ENCODE peak calls at places on chromosome 3, in nine cellular contexts. Z is dorsolateral prefrontal cortex, Q is neural crest cell, U is AG09319, K is osteocyte, H is AG09309, B is WTC11, Y is NB4, N is glutamatergic neuron. V is an unnamed sample.

GRCh38 chr3:139374099-139374498 is 15.3 kb downstream of the COPB2 start:
- DNase-seq in Z (no peak), Q (no peak), U (no peak), K (no peak), H (no peak), B (no peak), Y (no peak), N (no peak), V (no peak)

GRCh38 chr3:4985330-4986174 is 6.3 kb downstream of the BHLHE40 start:
- DNase-seq in Z (no peak), Q (no peak), U (no peak), K (no peak), H (no peak), B (no peak), Y (peak; percentile 38), N (no peak), V (no peak)

GRCh38 chr3:33438871-33439270 is 1.3 kb downstream of the UBP1 start:
- DNase-seq in Z (no peak), Q (no peak), U (no peak), K (no peak), H (no peak), B (no peak), Y (peak; percentile 29), N (no peak), V (no peak)

GRCh38 chr3:136789976-136790375 is 28.9 kb upstream of the SLC35G2 start:
- DNase-seq in Z (no peak), Q (no peak), U (no peak), K (no peak), H (no peak), B (no peak), Y (no peak), N (no peak), V (no peak)

GRCh38 chr3:65493938-65494337 is 544.8 kb downstream of the MAGI1 start:
- DNase-seq in Z (no peak), Q (no peak), U (no peak), K (no peak), H (no peak), B (no peak), Y (no peak), N (no peak), V (no peak)

GRCh38 chr3:53261712-53262111 is 5.9 kb upstream of the TKT start:
- DNase-seq in Z (no peak), Q (no peak), U (no peak), K (no peak), H (no peak), B (no peak), Y (no peak), N (peak; percentile 13), V (no peak)

GRCh38 chr3:148711981-148712666 is 14.4 kb downstream of the AGTR1 start:
- DNase-seq in Z (no peak), Q (no peak), U (no peak), K (no peak), H (no peak), B (no peak), Y (no peak), N (no peak), V (no peak)

GRCh38 chr3:66378256-66378655 is 122.6 kb downstream of the LRIG1 start:
- DNase-seq in Z (no peak), Q (peak; percentile 45), U (no peak), K (no peak), H (no peak), B (peak; percentile 67), Y (peak; percentile 7), N (peak; percentile 59), V (no peak)

GRCh38 chr3:153752405-153753027 is 368.7 kb upstream of the ARHGEF26 start:
- DNase-seq in Z (no peak), Q (no peak), U (no peak), K (no peak), H (no peak), B (no peak), Y (no peak), N (no peak), V (no peak)

GRCh38 chr3:180684807-180685206 is 5.5 kb upstream of the CCDC39 start:
- DNase-seq in Z (peak; percentile 40), Q (no peak), U (no peak), K (no peak), H (no peak), B (no peak), Y (no peak), N (no peak), V (no peak)

GRCh38 chr3:81995334-81995733 is 233.9 kb upstream of the GBE1 start:
- DNase-seq in Z (no peak), Q (no peak), U (no peak), K (no peak), H (no peak), B (no peak), Y (no peak), N (no peak), V (no peak)

GRCh38 chr3:8663177-8664061 is 18.8 kb upstream of the SSUH2 start:
- DNase-seq in Z (no peak), Q (peak; percentile 86), U (peak; percentile 20), K (no peak), H (peak; percentile 41), B (peak; percentile 95), Y (peak; percentile 62), N (peak; percentile 84), V (no peak)

GRCh38 chr3:101243285-101244211 is 76.8 kb downstream of the IMPG2 start:
- DNase-seq in Z (no peak), Q (no peak), U (peak; percentile 7), K (no peak), H (peak; percentile 42), B (no peak), Y (no peak), N (no peak), V (no peak)

GRCh38 chr3:151838574-151839312 is 24.8 kb downstream of the AADAC start:
- DNase-seq in Z (no peak), Q (peak; percentile 41), U (peak; percentile 69), K (no peak), H (peak; percentile 59), B (peak; percentile 22), Y (peak; percentile 82), N (peak; percentile 20), V (no peak)

GRCh38 chr3:122743581-122744120 is 50.0 kb downstream of the HSPBAP1 start:
- DNase-seq in Z (no peak), Q (no peak), U (no peak), K (no peak), H (no peak), B (no peak), Y (no peak), N (no peak), V (no peak)

GRCh38 chr3:94862703-94863102 is 799.8 kb downstream of the NSUN3 start:
- DNase-seq in Z (no peak), Q (peak; percentile 9), U (no peak), K (no peak), H (no peak), B (peak; percentile 19), Y (peak; percentile 48), N (peak; percentile 27), V (no peak)

GRCh38 chr3:103295974-103296570 is 861.3 kb downstream of the ZPLD1 start:
- DNase-seq in Z (no peak), Q (no peak), U (no peak), K (no peak), H (peak; percentile 0), B (no peak), Y (peak; percentile 31), N (no peak), V (no peak)

GRCh38 chr3:160796813-160797164 is 40.8 kb downstream of the PPM1L start:
- DNase-seq in Z (no peak), Q (no peak), U (no peak), K (no peak), H (no peak), B (no peak), Y (no peak), N (no peak), V (no peak)

GRCh38 chr3:55676643-55677042 is 189.5 kb upstream of the WNT5A start:
- DNase-seq in Z (no peak), Q (no peak), U (no peak), K (no peak), H (no peak), B (no peak), Y (no peak), N (no peak), V (no peak)
- TF ChIP-seq CTCF in Z (no peak), Q (no peak), U (no peak), K (no peak), H (no peak), B (no peak), Y (no peak), N (no peak), V (no peak)

DNA sequence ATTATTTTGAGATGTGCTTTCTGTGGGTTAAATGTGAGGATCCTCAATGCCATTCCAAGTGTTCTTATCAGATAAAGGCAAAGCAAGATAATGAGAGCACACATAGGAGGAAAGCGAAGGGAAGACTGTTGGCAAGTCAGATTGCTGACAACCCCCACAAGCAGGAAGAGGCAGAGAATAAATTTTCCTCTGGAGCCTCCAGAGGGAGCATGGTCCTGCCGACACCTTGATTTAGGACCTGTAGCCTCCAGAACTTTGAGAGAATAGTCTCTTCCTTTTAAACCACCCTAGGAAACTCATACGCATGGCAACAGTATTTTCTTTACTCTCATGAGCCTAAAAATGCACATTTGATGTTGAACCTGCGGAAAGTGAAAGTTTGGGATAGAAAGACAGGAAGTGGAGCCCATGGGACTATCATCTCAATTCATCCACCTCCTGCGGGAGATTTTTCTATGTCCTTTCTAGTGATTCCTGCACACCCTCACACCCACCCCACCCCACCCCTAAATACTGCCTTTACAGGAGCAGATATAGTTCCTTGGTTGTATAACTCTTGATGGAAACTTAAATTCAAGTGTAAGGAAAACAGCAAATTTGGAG is 116.7 kb upstream of the LPP start:
- DNase-seq in Z (no peak), Q (no peak), U (peak; percentile 29), K (no peak), H (no peak), B (no peak), Y (no peak), N (no peak), V (no peak)
- TF ChIP-seq CTCF in Z (no peak), Q (peak; percentile 58), U (peak; percentile 49), K (peak; percentile 59), H (peak; percentile 63), B (no peak), Y (no peak), N (no peak), V (peak; percentile 29)

DNA sequence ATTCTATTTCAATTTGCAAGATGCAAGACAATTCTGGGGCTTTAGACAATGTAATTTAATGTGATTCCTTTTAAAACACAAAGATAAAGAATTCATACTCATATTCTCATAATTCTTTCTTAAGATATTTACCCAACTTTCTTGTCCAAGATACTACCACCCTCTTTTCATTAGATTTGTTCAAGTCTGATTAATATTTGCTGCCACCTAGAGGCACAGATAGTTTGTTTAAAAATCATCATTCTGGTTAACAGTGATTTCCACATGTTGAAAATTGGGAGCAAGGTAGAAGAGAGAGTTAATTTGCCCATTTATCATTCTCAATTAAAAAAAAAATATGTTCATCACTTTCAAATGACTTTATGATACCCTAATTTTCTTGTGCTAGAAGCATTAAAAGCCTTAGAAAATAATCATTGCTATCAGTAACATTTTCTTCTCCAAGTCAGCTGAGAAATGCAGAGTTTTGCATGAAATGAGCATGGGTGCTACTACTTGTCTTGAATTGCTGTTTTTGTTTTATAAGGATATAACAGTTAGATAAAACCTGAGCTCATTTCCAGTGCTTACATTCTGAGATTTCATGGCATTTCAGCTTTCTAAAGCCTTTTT is 11.6 kb downstream of the TAMM41 start:
- DNase-seq in Z (no peak), Q (no peak), U (no peak), K (no peak), H (no peak), B (no peak), Y (peak; percentile 29), N (no peak), V (no peak)
- TF ChIP-seq CTCF in Z (peak; percentile 55), Q (peak; percentile 70), U (peak; percentile 41), K (peak; percentile 64), H (peak; percentile 36), B (no peak), Y (peak; percentile 18), N (peak; percentile 56), V (peak; percentile 44)

GRCh38 chr3:169946336-169946735 is 20.3 kb upstream of the SEC62 start:
- DNase-seq in Z (no peak), Q (no peak), U (no peak), K (no peak), H (no peak), B (no peak), Y (no peak), N (no peak), V (no peak)
- TF ChIP-seq CTCF in Z (no peak), Q (no peak), U (no peak), K (no peak), H (no peak), B (no peak), Y (no peak), N (no peak), V (no peak)

V was measured in vagina.